ENCODE peak calls at places on chromosomes 5 and 9, in six cellular contexts. K is BJ, H is left cardiac atrium, N is kidney tubule cell, J is NCI-H2029 treated with DMSO at 0.1 percent for 48 hours, R is HCT116. X is an unnamed sample.
A peak's percentile ranks its signal among the peaks of the same experiment; 100 is the strongest.

GRCh38 chr5:65506961-65507360 is 25.2 kb upstream of the ADAMTS6 start:
- DNase-seq in K (peak; percentile 46), H (no peak), N (no peak), J (no peak), R (no peak), X (no peak)

GRCh38 chr9:530681-531080 is 310.8 kb upstream of the DMRT1 start:
- DNase-seq in K (no peak), H (peak; percentile 54), N (peak; percentile 76), J (no peak), R (peak; percentile 19), X (no peak)

GRCh38 chr9:84340535-84340934 is at the start of gene SLC28A3:
- DNase-seq in K (no peak), H (no peak), N (no peak), J (no peak), R (no peak), X (no peak)

GRCh38 chr9:14238518-14238917 is 75.4 kb downstream of the NFIB start:
- DNase-seq in K (no peak), H (no peak), N (peak; percentile 87), J (no peak), R (no peak), X (no peak)

GRCh38 chr9:105328872-105329728 is 84.6 kb downstream of the SLC44A1 start:
- DNase-seq in K (no peak), H (no peak), N (no peak), J (no peak), R (no peak), X (no peak)

GRCh38 chr9:2923810-2924768 is 80.2 kb upstream of the PUM3 start:
- DNase-seq in K (no peak), H (no peak), N (no peak), J (peak; percentile 12), R (no peak), X (no peak)

GRCh38 chr9:20636883-20637440 is 14.7 kb upstream of the MLLT3 start:
- DNase-seq in K (no peak), H (no peak), N (no peak), J (no peak), R (no peak), X (no peak)

GRCh38 chr9:76996700-76997099 is 22.8 kb upstream of the FOXB2 start:
- DNase-seq in K (no peak), H (peak; percentile 58), N (peak; percentile 36), J (no peak), R (no peak), X (no peak)

GRCh38 chr5:18216729-18217128 is 582.5 kb downstream of the TAF11L14 start:
- DNase-seq in K (no peak), H (no peak), N (no peak), J (no peak), R (no peak), X (no peak)

GRCh38 chr5:38968665-38969064 is 105.5 kb downstream of the RICTOR start:
- DNase-seq in K (no peak), H (no peak), N (no peak), J (no peak), R (no peak), X (no peak)

GRCh38 chr5:171562822-171563221 is 143.4 kb downstream of the FGF18 start:
- DNase-seq in K (no peak), H (no peak), N (peak; percentile 69), J (no peak), R (no peak), X (no peak)

GRCh38 chr5:95124731-95125130 is 160.2 kb downstream of the MCTP1 start:
- DNase-seq in K (no peak), H (no peak), N (no peak), J (no peak), R (no peak), X (no peak)

GRCh38 chr9:107948086-107948485 is 458.5 kb upstream of the KLF4 start:
- DNase-seq in K (no peak), H (no peak), N (peak; percentile 39), J (no peak), R (no peak), X (no peak)

GRCh38 chr5:127564002-127564769 is 46.7 kb downstream of the PRRC1 start:
- DNase-seq in K (no peak), H (no peak), N (peak; percentile 68), J (peak; percentile 78), R (peak; percentile 48), X (no peak)

GRCh38 chr9:127166651-127167524 is 44.5 kb upstream of the ANGPTL2 start:
- DNase-seq in K (no peak), H (no peak), N (peak; percentile 88), J (no peak), R (peak; percentile 47), X (peak; percentile 86)

GRCh38 chr9:88258587-88258986 is 120.3 kb upstream of the SPATA31C2 start:
- DNase-seq in K (no peak), H (peak; percentile 73), N (peak; percentile 79), J (no peak), R (no peak), X (no peak)

GRCh38 chr5:53406630-53407316 is 73.7 kb upstream of the FST start:
- DNase-seq in K (no peak), H (no peak), N (peak; percentile 79), J (no peak), R (peak; percentile 33), X (no peak)

GRCh38 chr9:13732290-13732689 is 452.8 kb upstream of the MPDZ start:
- DNase-seq in K (no peak), H (no peak), N (no peak), J (no peak), R (no peak), X (no peak)

GRCh38 chr5:157248771-157249475 is 17.0 kb upstream of the CYFIP2 start:
- DNase-seq in K (no peak), H (no peak), N (no peak), J (no peak), R (no peak), X (no peak)

GRCh38 chr5:149002761-149003689 is 59.8 kb downstream of the SH3TC2 start:
- DNase-seq in K (no peak), H (no peak), N (peak; percentile 84), J (no peak), R (no peak), X (no peak)

GRCh38 chr5:113487411-113487778 is 858 bp downstream of the MCC start:
- DNase-seq in K (no peak), H (no peak), N (peak; percentile 37), J (no peak), R (peak; percentile 15), X (no peak)

GRCh38 chr5:94471496-94471895 is 146.9 kb downstream of the KIAA0825 start:
- DNase-seq in K (peak; percentile 23), H (no peak), N (no peak), J (no peak), R (no peak), X (no peak)

GRCh38 chr5:138974227-138975063 is 99.3 kb upstream of the LRRTM2 start:
- DNase-seq in K (no peak), H (peak; percentile 86), N (peak; percentile 24), J (peak; percentile 82), R (no peak), X (no peak)

GRCh38 chr5:154945695-154946301 is 4.9 kb downstream of the MRPL22 start:
- DNase-seq in K (no peak), H (no peak), N (peak; percentile 30), J (peak; percentile 18), R (no peak), X (no peak)

GRCh38 chr5:86981898-86982297 is 285.8 kb upstream of the RASA1 start:
- DNase-seq in K (no peak), H (no peak), N (no peak), J (no peak), R (no peak), X (no peak)

GRCh38 chr5:138282918-138283742 is 8.7 kb upstream of the GFRA3 start:
- DNase-seq in K (peak; percentile 4), H (peak; percentile 26), N (peak; percentile 51), J (peak; percentile 32), R (peak; percentile 34), X (no peak)

GRCh38 chr5:157217289-157218024 is 36.8 kb downstream of the ITK start:
- DNase-seq in K (no peak), H (no peak), N (no peak), J (no peak), R (no peak), X (no peak)

GRCh38 chr5:181258576-181258975 is 2.4 kb downstream of the TRIM52 start:
- DNase-seq in K (no peak), H (no peak), N (no peak), J (no peak), R (no peak), X (peak; percentile 11)

GRCh38 chr9:129875687-129876395 is 40.6 kb downstream of the USP20 start:
- DNase-seq in K (no peak), H (no peak), N (no peak), J (no peak), R (no peak), X (no peak)

GRCh38 chr5:141969783-141970741 is 1.2 kb downstream of the RNF14 start:
- DNase-seq in K (no peak), H (no peak), N (peak; percentile 40), J (no peak), R (no peak), X (no peak)

GRCh38 chr9:1042466-1042865 is 7.7 kb upstream of the DMRT2 start:
- DNase-seq in K (no peak), H (no peak), N (no peak), J (no peak), R (no peak), X (no peak)

GRCh38 chr9:8904971-8905370 is 1105.4 kb upstream of the DMAC1 start:
- DNase-seq in K (no peak), H (no peak), N (no peak), J (no peak), R (no peak), X (no peak)

GRCh38 chr5:124034963-124035362 is 523.0 kb downstream of the CSNK1G3 start:
- DNase-seq in K (no peak), H (no peak), N (no peak), J (no peak), R (no peak), X (no peak)

GRCh38 chr5:151463137-151464029 is 16.0 kb downstream of the SLC36A1 start:
- DNase-seq in K (no peak), H (no peak), N (no peak), J (no peak), R (no peak), X (no peak)

GRCh38 chr9:33287087-33287490 is 3.2 kb upstream of the NFX1 start:
- DNase-seq in K (peak; percentile 15), H (no peak), N (peak; percentile 68), J (peak; percentile 74), R (peak; percentile 46), X (no peak)